ENCODE peak calls at places on chromosomes 1 and 21, in seven cellular contexts. Y is iPS-NIHi11, W is left colon, K is RCC 7860, N is anterior cingulate cortex, B is endothelial cell, M is GM12891. O is an unnamed sample.

GRCh38 chr1:223248787-223249175 is 105.7 kb upstream of the TLR5 start:
- DNase-seq in Y (no peak), W (no peak), K (no peak), N (no peak), B (no peak), M (no peak), O (no peak)

GRCh38 chr1:176791911-176792310 is 328.9 kb downstream of the PAPPA2 start:
- DNase-seq in Y (no peak), W (no peak), K (no peak), N (no peak), B (no peak), M (no peak), O (no peak)

GRCh38 chr1:148264374-148265276 is 112.5 kb upstream of the NBPF11 start:
- DNase-seq in Y (peak; percentile 29), W (no peak), K (no peak), N (no peak), B (no peak), M (no peak), O (no peak)

GRCh38 chr1:235902638-235903542 is 36.2 kb upstream of the LYST start:
- DNase-seq in Y (no peak), W (peak; percentile 87), K (peak; percentile 90), N (no peak), B (no peak), M (no peak), O (peak; percentile 86)

GRCh38 chr1:19204665-19205266 is 5.3 kb downstream of the UBR4 start:
- DNase-seq in Y (no peak), W (no peak), K (no peak), N (no peak), B (no peak), M (no peak), O (no peak)

GRCh38 chr1:175864183-175864582 is 120.8 kb upstream of the TNR start:
- DNase-seq in Y (no peak), W (no peak), K (no peak), N (no peak), B (no peak), M (no peak), O (no peak)

GRCh38 chr1:247173431-247173830 is 1.6 kb upstream of the ZNF124 start:
- DNase-seq in Y (no peak), W (no peak), K (no peak), N (no peak), B (no peak), M (no peak), O (no peak)

GRCh38 chr1:175072131-175072941 is 4.7 kb downstream of the TNN start:
- DNase-seq in Y (peak; percentile 58), W (no peak), K (peak; percentile 37), N (peak; percentile 21), B (peak; percentile 50), M (peak; percentile 27), O (peak; percentile 12)

GRCh38 chr21:31460985-31461384 is 116.9 kb upstream of the TIAM1 start:
- DNase-seq in Y (no peak), W (no peak), K (no peak), N (no peak), B (no peak), M (no peak), O (no peak)

GRCh38 chr1:167774710-167775109 is 52.9 kb downstream of the MPZL1 start:
- DNase-seq in Y (no peak), W (no peak), K (no peak), N (no peak), B (no peak), M (no peak), O (no peak)

GRCh38 chr1:29811727-29812396 is 575.5 kb downstream of the PTPRU start:
- DNase-seq in Y (no peak), W (no peak), K (no peak), N (no peak), B (no peak), M (no peak), O (no peak)

GRCh38 chr1:235060607-235061470 is 67.8 kb downstream of the TOMM20 start:
- DNase-seq in Y (peak; percentile 72), W (peak; percentile 50), K (no peak), N (no peak), B (no peak), M (no peak), O (peak; percentile 54)

GRCh38 chr1:201697174-201697573 is 131.8 kb upstream of the IPO9 start:
- DNase-seq in Y (no peak), W (no peak), K (no peak), N (no peak), B (no peak), M (no peak), O (no peak)

GRCh38 chr21:46368533-46369285 is 44.8 kb downstream of the PCNT start:
- DNase-seq in Y (no peak), W (no peak), K (no peak), N (no peak), B (no peak), M (peak; percentile 59), O (no peak)

GRCh38 chr1:228101994-228102790 is 933 bp downstream of the C1orf35 start:
- DNase-seq in Y (peak; percentile 83), W (peak; percentile 70), K (no peak), N (no peak), B (peak; percentile 62), M (peak; percentile 66), O (peak; percentile 71)

GRCh38 chr1:200979574-200980451 is 43.7 kb downstream of the KIF21B start:
- DNase-seq in Y (peak; percentile 88), W (peak; percentile 66), K (peak; percentile 27), N (no peak), B (peak; percentile 59), M (peak; percentile 81), O (peak; percentile 53)

O was measured in transverse colon.